ENCODE peak calls at places on chromosomes 5 and 9, in four cellular contexts. X is mesothelial cell of epicardium; G is activated CD8-positive, alpha-beta T cell treated with anti-CD3 and anti-CD28 coated beads for 36 hours; B is sigmoid colon. A is an unnamed sample.

GRCh38 chr5:56839062-56839461 is 23.7 kb downstream of the MAP3K1 start:
- DNase-seq in G (no peak), X (no peak), B (no peak), A (no peak)

GRCh38 chr5:149834246-149834855 is 104.2 kb downstream of the PPARGC1B start:
- DNase-seq in G (peak; percentile 75), B (no peak), X (no peak), A (peak; percentile 78)

GRCh38 chr5:4359847-4360246 is 764.2 kb downstream of the IRX1 start:
- DNase-seq in B (no peak), X (no peak), G (no peak), A (no peak)

GRCh38 chr9:75170898-75171360 is 82.6 kb downstream of the OSTF1 start:
- DNase-seq in B (no peak), G (no peak), X (no peak), A (peak; percentile 77)

GRCh38 chr5:143213851-143214363 is 189.6 kb downstream of the NR3C1 start:
- DNase-seq in G (peak; percentile 29), X (no peak), B (no peak), A (no peak)

GRCh38 chr5:132354828-132355765 is 14.4 kb upstream of the SLC22A5 start:
- DNase-seq in G (no peak), X (no peak), B (no peak), A (no peak)

GRCh38 chr9:81492710-81493447 is 196.5 kb downstream of the TLE1 start:
- DNase-seq in B (no peak), G (no peak), X (no peak), A (peak; percentile 96)

GRCh38 chr9:35226685-35227084 is 64.9 kb downstream of the UNC13B start:
- DNase-seq in G (no peak), X (no peak), B (no peak), A (no peak)

GRCh38 chr9:120702075-120702474 is 12.2 kb downstream of the MEGF9 start:
- DNase-seq in B (no peak), G (no peak), X (no peak), A (peak; percentile 16)

GRCh38 chr5:151002250-151002649 is 18.1 kb upstream of the GPX3 start:
- DNase-seq in B (no peak), X (no peak), G (no peak), A (peak; percentile 58)

DNA sequence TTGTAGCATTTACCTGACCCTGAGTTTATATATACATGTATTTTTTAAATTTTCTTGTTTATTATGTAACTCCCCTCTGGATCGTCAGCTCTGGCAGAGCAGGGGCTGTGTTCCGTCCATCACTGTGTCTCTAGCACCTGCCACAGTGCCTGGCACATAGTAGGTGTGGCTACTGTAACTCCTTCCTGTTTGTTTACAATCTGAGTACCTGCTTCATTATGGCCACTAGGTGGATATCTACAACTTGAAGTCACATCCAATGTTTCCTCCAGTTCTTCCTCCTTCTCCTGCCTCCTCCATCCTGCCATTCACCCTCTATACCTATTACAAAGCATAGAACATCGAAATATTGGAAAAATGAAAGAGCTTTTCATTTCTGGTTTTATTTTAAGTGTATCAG is 14.2 kb upstream of the PPP1R2B start:
- DNase-seq in B (no peak), X (no peak), G (peak; percentile 7), A (no peak)
- TF ChIP-seq CTCF in B (no peak), X (peak; percentile 25), G (peak; percentile 33), A (peak; percentile 37)

GRCh38 chr9:108850293-108850897 is 5.4 kb downstream of the ACTL7B start:
- DNase-seq in B (no peak), X (no peak), G (no peak), A (peak; percentile 36)
- TF ChIP-seq CTCF in B (no peak), X (no peak), G (no peak), A (peak; percentile 59)

GRCh38 chr5:43401827-43402226 is 10.4 kb downstream of the CCL28 start:
- DNase-seq in G (no peak), B (no peak), X (no peak), A (peak; percentile 42)

GRCh38 chr5:43396762-43397304 is 15.4 kb downstream of the CCL28 start:
- DNase-seq in X (no peak), G (peak; percentile 80), B (peak; percentile 64), A (no peak)

DNA sequence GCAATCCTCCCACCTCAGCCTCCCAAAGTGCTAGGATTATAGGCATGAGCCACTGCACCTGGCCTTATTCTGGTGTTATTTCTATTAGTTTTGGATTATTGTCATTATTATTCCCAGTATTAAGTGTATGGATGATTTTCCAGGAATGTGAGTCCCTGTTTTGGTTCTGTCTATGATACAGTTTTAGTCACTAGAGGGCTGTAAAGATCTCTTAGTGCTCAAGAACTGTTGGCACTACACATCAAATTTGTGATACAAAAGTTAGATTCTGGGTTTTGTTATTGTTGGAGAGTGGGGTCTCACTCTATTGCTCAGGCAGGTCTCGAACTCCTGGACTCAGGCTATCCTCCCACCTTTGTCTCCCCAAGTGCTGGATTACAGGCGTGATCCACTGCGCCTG is 12.1 kb downstream of the CCL28 start:
- DNase-seq in G (no peak), B (no peak), X (no peak), A (peak; percentile 9)
- TF ChIP-seq CTCF in G (no peak), B (no peak), X (no peak), A (peak; percentile 55)

GRCh38 chr5:38551020-38552017 is 5.1 kb downstream of the LIFR start:
- DNase-seq in G (peak; percentile 7), B (no peak), X (no peak), A (peak; percentile 40)
- TF ChIP-seq CTCF in G (peak; percentile 61), B (no peak), X (peak; percentile 61), A (peak; percentile 83)

DNA sequence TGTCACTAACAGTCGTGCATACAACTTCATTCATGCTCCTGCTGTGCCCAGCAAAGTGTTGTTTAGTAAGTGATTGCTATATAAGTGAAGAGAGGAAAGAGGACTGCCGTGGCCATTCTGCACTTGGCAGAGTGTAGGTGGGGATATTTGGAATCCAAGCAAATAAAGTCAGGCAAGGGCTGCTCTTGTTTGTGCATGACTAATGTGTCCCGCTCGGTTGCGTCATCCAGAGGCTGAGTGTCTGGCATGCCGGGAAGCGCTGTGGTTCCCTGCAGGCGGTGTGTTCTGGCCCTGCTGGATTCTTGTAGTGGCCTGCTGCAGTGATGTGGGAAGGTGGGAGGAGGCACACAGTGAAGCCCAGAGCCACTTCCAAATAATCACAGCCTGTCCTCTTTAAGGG is 136.9 kb upstream of the ANKH start:
- DNase-seq in X (peak; percentile 35), B (peak; percentile 96), G (no peak), A (peak; percentile 93)
- TF ChIP-seq CTCF in X (no peak), B (no peak), G (no peak), A (peak; percentile 8)

GRCh38 chr9:134099123-134099761 is 31.4 kb upstream of the BRD3 start:
- DNase-seq in G (peak; percentile 78), B (no peak), X (no peak), A (peak; percentile 3)
- TF ChIP-seq CTCF in G (peak; percentile 89), B (peak; percentile 63), X (peak; percentile 75), A (peak; percentile 90)

DNA sequence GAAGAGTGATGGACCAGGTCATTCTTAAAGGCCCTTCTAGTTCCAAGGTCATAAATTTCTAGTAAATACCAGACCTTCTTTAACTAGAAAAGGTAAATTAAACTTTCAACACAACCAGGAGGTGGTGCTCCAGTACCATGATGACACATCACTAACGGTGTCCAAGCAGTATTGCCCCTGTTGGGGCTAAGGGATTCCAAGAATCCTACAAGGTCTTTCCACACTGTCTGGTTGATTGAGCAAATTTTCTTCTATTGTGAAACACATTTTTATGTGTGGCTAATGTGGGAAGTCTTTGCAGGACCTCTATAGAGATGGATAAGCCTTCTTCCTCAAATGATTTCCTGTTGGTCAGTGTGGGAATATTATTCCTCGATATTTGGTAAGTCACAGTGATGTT is 459.6 kb upstream of the PAPPA start:
- DNase-seq in X (no peak), B (no peak), G (no peak), A (peak; percentile 86)
- TF ChIP-seq CTCF in X (peak; percentile 27), B (no peak), G (no peak), A (peak; percentile 84)

DNA sequence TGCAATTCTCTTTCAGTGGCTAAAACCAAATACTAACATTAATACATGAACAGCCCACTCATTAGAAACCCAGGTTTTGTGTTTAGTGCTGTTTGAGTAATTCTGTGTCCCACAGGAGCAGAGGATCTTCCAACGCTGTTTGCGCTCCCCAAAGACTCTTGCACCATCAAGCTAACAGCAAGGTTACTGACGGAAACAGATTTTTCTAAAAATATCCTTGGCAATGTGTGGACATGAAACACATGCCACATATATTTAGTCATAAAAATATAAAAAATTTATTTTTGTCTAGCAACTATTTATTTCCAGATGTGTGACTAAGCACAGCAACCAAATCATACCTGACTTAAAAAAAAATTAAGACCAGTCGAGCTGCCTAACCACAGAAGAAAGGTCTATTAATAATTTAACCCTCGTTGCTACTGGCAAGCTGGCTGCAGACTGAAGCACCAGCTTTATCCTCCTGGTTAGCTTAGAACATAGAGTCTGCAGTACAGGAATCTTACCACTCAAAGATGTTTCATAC is 272.7 kb downstream of the EPB41L4A start:
- DNase-seq in B (peak; percentile 78), G (no peak), X (no peak), A (peak; percentile 85)
- TF ChIP-seq CTCF in B (no peak), G (no peak), X (no peak), A (no peak)